ENCODE peak calls at places on chromosomes 13 and 19, in seven cellular contexts. E, A, T, X, U, D and B are unnamed samples.
A peak's percentile ranks its signal among the peaks of the same experiment; 100 is the strongest.

GRCh38 chr13:28819046-28819747 is 942 bp upstream of the MTUS2 start:
- DNase-seq in D (no peak), U (no peak), A (no peak), T (peak; percentile 11), E (no peak), X (no peak), B (no peak)

GRCh38 chr19:32843716-32844245 is 25.8 kb downstream of the SLC7A9 start:
- DNase-seq in D (no peak), T (no peak), E (no peak), U (no peak), X (no peak), A (no peak), B (no peak)

GRCh38 chr13:46469064-46469463 is 82.0 kb upstream of the RUBCNL start:
- DNase-seq in D (no peak), X (no peak), T (peak; percentile 71), A (no peak), U (no peak), E (no peak), B (no peak)

GRCh38 chr19:40627486-40628279 is 26.5 kb downstream of the LTBP4 start:
- DNase-seq in E (no peak), T (no peak), U (no peak), X (no peak), D (no peak), A (no peak), B (no peak)

GRCh38 chr13:23899555-23899954 is 2.3 kb upstream of the C1QTNF9B start:
- DNase-seq in A (no peak), T (peak; percentile 59), E (no peak), U (no peak), D (peak; percentile 3), X (no peak), B (no peak)

GRCh38 chr13:41581884-41582547 is 124.7 kb downstream of the RGCC start:
- DNase-seq in D (no peak), X (no peak), A (no peak), U (no peak), T (no peak), E (no peak), B (no peak)

GRCh38 chr19:58356236-58356970 is 3.1 kb upstream of the A1BG start:
- DNase-seq in E (peak; percentile 27), X (no peak), T (peak; percentile 45), A (no peak), D (no peak), U (peak; percentile 45), B (peak; percentile 15)

GRCh38 chr19:47186337-47187022 is 44.5 kb downstream of the BBC3 start:
- DNase-seq in E (peak; percentile 86), U (no peak), T (no peak), A (peak; percentile 59), X (peak; percentile 65), D (no peak), B (peak; percentile 81)

GRCh38 chr19:32458500-32459123 is 53.0 kb downstream of the DPY19L3 start:
- DNase-seq in D (no peak), X (no peak), E (no peak), U (no peak), T (peak; percentile 12), A (no peak), B (no peak)

GRCh38 chr13:84655677-84656076 is 773.4 kb upstream of the SLITRK1 start:
- DNase-seq in X (no peak), U (no peak), A (no peak), E (no peak), T (peak; percentile 5), D (no peak), B (no peak)

GRCh38 chr13:27868639-27869435 is 51.0 kb upstream of the PDX1 start:
- DNase-seq in U (no peak), E (no peak), X (no peak), A (no peak), T (peak; percentile 16), D (no peak), B (no peak)

GRCh38 chr19:45657520-45658163 is 10.4 kb upstream of the GIPR start:
- DNase-seq in T (no peak), U (no peak), X (no peak), D (no peak), E (no peak), A (no peak), B (no peak)